ENCODE peak calls at places on chromosomes 16 and 17, in ten cellular contexts. E, U, I, K, M, O, V, B, S and J are unnamed samples.

GRCh38 chr16:75262104-75262799 is 10.8 kb upstream of the BCAR1 start:
- DNase-seq in E (peak), U (peak), I (no peak), K (no peak), M (no peak), O (no peak), V (no peak), B (no peak), S (peak), J (no peak)

GRCh38 chr17:11538366-11538765 is 59.9 kb upstream of the DNAH9 start:
- DNase-seq in E (no peak), U (no peak), I (no peak), K (no peak), M (no peak), O (no peak), V (no peak), B (no peak), S (no peak), J (no peak)

GRCh38 chr17:74998783-74999182 is 11.4 kb downstream of the CDR2L start:
- DNase-seq in E (no peak), U (no peak), I (no peak), K (no peak), M (no peak), O (no peak), V (no peak), B (no peak), S (no peak), J (no peak)

GRCh38 chr17:50047488-50048126 is 8.3 kb upstream of the ITGA3 start:
- DNase-seq in E (no peak), U (no peak), I (no peak), K (peak), M (no peak), O (no peak), V (no peak), B (peak), S (peak), J (no peak)

GRCh38 chr16:81485225-81485624 is 40.6 kb downstream of the CMIP start:
- DNase-seq in E (no peak), U (no peak), I (no peak), K (no peak), M (no peak), O (no peak), V (no peak), B (no peak), S (no peak), J (no peak)

GRCh38 chr17:50571681-50572080 is 11.2 kb downstream of the CACNA1G start:
- DNase-seq in E (no peak), U (no peak), I (no peak), K (no peak), M (no peak), O (no peak), V (no peak), B (no peak), S (no peak), J (no peak)

GRCh38 chr16:66309409-66309808 is 57.1 kb upstream of the CDH5 start:
- DNase-seq in E (no peak), U (no peak), I (no peak), K (no peak), M (no peak), O (no peak), V (no peak), B (no peak), S (no peak), J (no peak)

GRCh38 chr16:24610421-24610765 is 71.0 kb downstream of the RBBP6 start:
- DNase-seq in E (peak), U (peak), I (peak), K (peak), M (peak), O (no peak), V (peak), B (peak), S (no peak), J (peak)

GRCh38 chr17:39485555-39485954 is 24.3 kb downstream of the CDK12 start:
- DNase-seq in E (no peak), U (no peak), I (no peak), K (peak), M (no peak), O (no peak), V (no peak), B (peak), S (peak), J (no peak)

GRCh38 chr17:48564200-48565023 is 13.7 kb downstream of the HOXB4 start:
- DNase-seq in E (no peak), U (no peak), I (no peak), K (peak), M (no peak), O (no peak), V (no peak), B (no peak), S (no peak), J (no peak)

GRCh38 chr17:77330602-77331081 is 189.9 kb downstream of the SEC14L1 start:
- DNase-seq in E (no peak), U (no peak), I (peak), K (no peak), M (peak), O (no peak), V (no peak), B (no peak), S (peak), J (no peak)

GRCh38 chr16:19266774-19267173 is 18.8 kb upstream of the CLEC19A start:
- DNase-seq in E (no peak), U (no peak), I (no peak), K (no peak), M (no peak), O (no peak), V (no peak), B (no peak), S (no peak), J (no peak)

GRCh38 chr17:48626470-48627241 is 498 bp upstream of the HOXB9 start:
- DNase-seq in E (peak), U (no peak), I (no peak), K (no peak), M (no peak), O (peak), V (no peak), B (no peak), S (no peak), J (peak)

GRCh38 chr17:52681486-52681885 is 523.0 kb upstream of the CA10 start:
- DNase-seq in E (no peak), U (no peak), I (no peak), K (no peak), M (no peak), O (no peak), V (no peak), B (no peak), S (no peak), J (peak)

GRCh38 chr16:19745286-19746018 is 27.4 kb downstream of the IQCK start:
- DNase-seq in E (no peak), U (no peak), I (no peak), K (no peak), M (no peak), O (no peak), V (no peak), B (no peak), S (no peak), J (no peak)

GRCh38 chr17:77810536-77810935 is 148.0 kb upstream of the TNRC6C start:
- DNase-seq in E (peak), U (no peak), I (no peak), K (no peak), M (no peak), O (no peak), V (no peak), B (peak), S (peak), J (no peak)

GRCh38 chr17:17028059-17028877 is 14.0 kb upstream of the MPRIP start:
- DNase-seq in E (peak), U (peak), I (no peak), K (peak), M (peak), O (no peak), V (peak), B (peak), S (no peak), J (peak)

GRCh38 chr17:20966869-20967268 is 75.9 kb downstream of the USP22 start:
- DNase-seq in E (no peak), U (no peak), I (no peak), K (no peak), M (no peak), O (no peak), V (no peak), B (no peak), S (no peak), J (no peak)

GRCh38 chr16:30956601-30957455 is 726 bp upstream of the SETD1A start:
- DNase-seq in E (peak), U (peak), I (peak), K (peak), M (peak), O (peak), V (peak), B (peak), S (peak), J (peak)

GRCh38 chr16:86074651-86075487 is 175.9 kb downstream of the IRF8 start:
- DNase-seq in E (peak), U (no peak), I (no peak), K (peak), M (peak), O (no peak), V (peak), B (peak), S (peak), J (peak)

GRCh38 chr16:74654536-74654935 is 12.1 kb downstream of the RFWD3 start:
- DNase-seq in E (no peak), U (no peak), I (no peak), K (no peak), M (no peak), O (no peak), V (no peak), B (peak), S (no peak), J (no peak)

DNA sequence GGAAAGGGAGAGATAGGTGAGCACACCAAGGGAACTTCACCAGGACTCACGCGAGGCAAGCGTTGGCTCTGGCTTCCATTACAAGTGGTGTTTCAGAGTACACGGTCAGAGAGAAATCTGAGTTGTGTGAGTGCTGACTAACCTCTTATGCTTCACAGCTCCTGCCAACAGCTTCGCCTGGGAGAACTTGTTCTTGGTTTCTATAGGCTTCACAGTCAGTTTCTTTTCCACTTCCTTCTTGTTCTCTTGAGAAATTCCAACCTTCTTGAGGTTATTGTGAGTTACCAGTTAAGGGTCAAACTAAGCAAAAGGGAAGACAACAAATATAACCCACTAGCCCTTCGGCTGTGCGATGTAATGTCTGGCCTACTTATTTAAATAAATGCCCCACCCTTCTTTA is 18.9 kb downstream of the PSME3IP1 start:
- DNase-seq in E (no peak), U (no peak), I (no peak), K (peak), M (no peak), O (no peak), V (no peak), B (no peak), S (no peak), J (no peak)
- H3K27ac ChIP-seq in E (no peak), U (peak), I (peak), K (no peak), M (peak), O (no peak), V (no peak), B (no peak), S (no peak), J (no peak)

DNA sequence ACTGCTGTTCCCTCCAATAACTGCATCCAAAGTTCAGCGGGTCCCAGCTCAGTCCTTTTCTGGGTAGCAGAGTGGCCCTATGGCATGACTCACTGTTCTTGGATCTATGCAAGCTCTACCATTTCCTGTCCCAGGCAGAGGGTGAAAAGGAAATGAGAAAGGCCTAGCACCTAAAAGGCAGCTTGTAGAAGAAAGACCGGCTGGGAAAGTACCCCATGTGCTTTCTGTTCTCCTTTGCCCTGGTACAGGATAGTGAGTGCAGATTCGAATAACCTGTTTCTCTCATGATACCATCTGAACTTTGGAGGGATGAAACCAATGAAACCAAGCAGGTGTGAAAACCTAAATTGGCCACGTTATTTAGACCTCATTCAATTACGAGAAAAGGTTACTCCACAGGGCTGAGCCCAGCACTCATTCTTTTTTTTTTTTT is 12.7 kb upstream of the HASPIN start:
- DNase-seq in E (peak), U (no peak), I (no peak), K (peak), M (no peak), O (peak), V (no peak), B (peak), S (no peak), J (peak)
- H3K27ac ChIP-seq in E (peak), U (no peak), I (no peak), K (no peak), M (no peak), O (no peak), V (no peak), B (no peak), S (no peak), J (peak)

DNA sequence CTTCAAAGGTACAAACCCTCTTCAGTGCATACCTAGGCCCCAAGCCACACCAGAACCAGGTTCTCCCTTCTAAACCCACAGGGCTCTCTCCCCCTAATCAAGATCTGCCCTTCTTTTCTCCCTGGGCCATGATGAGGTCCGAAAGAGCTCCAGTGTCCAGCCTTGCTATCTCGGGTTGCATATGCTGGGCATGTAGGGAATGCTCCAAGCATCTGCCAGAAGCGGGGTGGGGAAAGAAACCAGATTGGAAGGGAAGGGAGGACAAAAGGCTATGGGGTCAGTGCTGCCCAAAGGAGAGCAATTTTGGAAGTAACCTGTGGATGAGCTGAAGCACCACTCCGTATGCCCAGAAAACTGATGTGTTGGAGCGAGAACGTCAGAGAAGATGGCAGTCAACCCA is 2.3 kb downstream of the CTDNEP1 start:
- DNase-seq in E (no peak), U (no peak), I (no peak), K (no peak), M (no peak), O (no peak), V (no peak), B (no peak), S (no peak), J (no peak)
- H3K27ac ChIP-seq in E (no peak), U (no peak), I (no peak), K (no peak), M (no peak), O (no peak), V (no peak), B (no peak), S (no peak), J (no peak)

DNA sequence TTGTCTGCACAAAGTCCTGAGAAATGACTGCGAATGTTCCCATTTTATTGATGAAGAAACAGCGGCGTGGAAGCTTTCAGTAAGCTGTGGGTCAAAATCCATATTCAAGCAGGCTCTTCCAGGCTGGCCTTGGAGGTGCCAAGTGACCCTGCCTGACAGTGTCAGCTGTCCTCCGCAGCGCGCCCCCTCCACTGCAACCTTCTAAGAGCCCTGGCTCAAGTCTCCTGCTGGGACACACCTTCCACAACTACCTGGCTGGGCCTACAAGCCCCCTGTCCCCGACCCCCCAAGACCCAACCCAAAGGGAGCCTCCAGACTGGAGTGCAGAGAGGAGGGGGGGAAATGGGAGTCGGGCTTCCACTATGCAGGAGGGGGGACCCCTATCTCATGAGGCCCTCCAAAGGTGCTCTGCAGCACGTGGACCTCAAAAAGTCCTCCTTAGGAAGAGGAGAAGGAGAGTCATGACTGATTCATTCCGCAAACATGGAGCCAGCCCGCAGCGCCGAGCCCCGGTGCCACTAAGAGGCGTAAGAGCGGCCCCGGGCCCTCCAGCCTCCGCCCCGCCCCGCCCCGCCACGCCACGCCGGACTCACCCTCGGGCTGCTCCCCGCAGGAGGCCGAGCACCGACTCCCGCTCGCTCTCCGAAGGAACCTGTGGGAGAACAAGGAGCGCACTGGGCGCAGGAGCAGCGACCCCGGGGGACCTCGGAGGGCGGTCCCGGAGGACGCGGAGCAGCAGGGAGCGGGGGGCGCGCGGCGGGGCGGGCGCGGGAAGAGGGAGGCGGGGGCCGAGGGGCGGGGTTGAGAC is 574 bp downstream of the MPP3 start:
- DNase-seq in E (peak), U (peak), I (no peak), K (peak), M (peak), O (no peak), V (no peak), B (peak), S (peak), J (peak)
- H3K27ac ChIP-seq in E (peak), U (peak), I (peak), K (no peak), M (peak), O (no peak), V (no peak), B (no peak), S (peak), J (no peak)

GRCh38 chr17:72122668-72123495 is 2.1 kb downstream of the SOX9 start:
- DNase-seq in E (peak), U (peak), I (peak), K (peak), M (peak), O (no peak), V (no peak), B (peak), S (peak), J (peak)
- H3K27ac ChIP-seq in E (peak), U (peak), I (peak), K (peak), M (no peak), O (no peak), V (no peak), B (no peak), S (no peak), J (no peak)

DNA sequence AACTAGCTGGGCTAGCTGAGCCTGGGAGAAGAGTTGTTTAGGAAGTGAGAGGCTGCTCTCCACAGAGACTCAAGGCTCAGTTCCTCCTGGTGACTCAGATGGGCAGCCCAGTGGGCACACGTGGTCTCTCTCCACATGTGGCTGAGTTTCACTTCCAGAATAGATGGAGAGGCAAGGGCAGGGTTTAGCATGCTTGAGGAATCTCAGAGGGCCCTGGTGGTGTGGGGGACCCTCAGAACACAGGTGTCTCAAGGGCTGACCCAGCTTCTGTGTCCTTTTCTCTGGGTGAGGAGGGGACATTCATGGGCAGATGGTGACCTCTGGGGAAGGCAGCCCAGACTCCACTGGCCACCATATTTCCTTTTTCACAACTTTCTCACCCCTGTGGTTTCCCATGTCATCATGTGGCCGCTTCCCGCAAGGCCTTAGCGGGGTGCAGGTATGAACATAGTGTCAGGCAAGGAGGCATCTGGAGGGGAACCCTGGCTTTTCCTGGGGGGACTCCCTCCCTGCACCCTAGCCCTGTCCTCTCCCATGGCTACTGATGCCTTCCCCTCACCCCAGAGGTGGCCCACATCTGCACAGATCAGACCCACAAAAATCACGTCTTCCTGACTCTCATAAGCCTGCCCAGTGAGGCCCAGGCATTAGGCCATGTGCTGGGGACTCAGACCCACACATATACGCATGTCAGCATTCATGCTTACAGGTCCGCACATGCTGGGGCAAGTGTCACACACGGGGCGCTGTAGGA is 3.3 kb downstream of the GRN start:
- DNase-seq in E (peak), U (peak), I (peak), K (peak), M (peak), O (no peak), V (no peak), B (no peak), S (no peak), J (no peak)
- H3K27ac ChIP-seq in E (no peak), U (peak), I (peak), K (peak), M (peak), O (no peak), V (no peak), B (no peak), S (no peak), J (no peak)